ENCODE peak calls at places on chromosome 1, in six cellular contexts. One of them, this sample, is unnamed.

GRCh38 chr1:94095744-94096469 is 25.0 kb downstream of the ABCA4 start:
- DNase-seq in endothelial cell: no peak
- DNase-seq in choroid plexus epithelial cell: peak; percentile 73
- DNase-seq in stomach: no peak
- DNase-seq in WTC11: no peak
- DNase-seq in OCI-LY7: no peak
- DNase-seq in this sample: no peak

GRCh38 chr1:183622884-183623785 is 12.4 kb downstream of the ARPC5 start:
- DNase-seq in OCI-LY7: peak; percentile 82
- DNase-seq in WTC11: peak; percentile 58
- DNase-seq in endothelial cell: peak; percentile 49
- DNase-seq in choroid plexus epithelial cell: peak; percentile 84
- DNase-seq in stomach: peak; percentile 50
- DNase-seq in this sample: peak; percentile 86

GRCh38 chr1:190452272-190452848 is 25.3 kb downstream of the BRINP3 start:
- DNase-seq in OCI-LY7: no peak
- DNase-seq in choroid plexus epithelial cell: no peak
- DNase-seq in stomach: no peak
- DNase-seq in endothelial cell: no peak
- DNase-seq in WTC11: no peak
- DNase-seq in this sample: no peak

GRCh38 chr1:66446261-66447001 is 87.5 kb upstream of the SGIP1 start:
- DNase-seq in WTC11: no peak
- DNase-seq in stomach: no peak
- DNase-seq in choroid plexus epithelial cell: peak; percentile 86
- DNase-seq in OCI-LY7: peak; percentile 85
- DNase-seq in endothelial cell: peak; percentile 46
- DNase-seq in this sample: peak; percentile 68

GRCh38 chr1:109912214-109912861 is 1.7 kb downstream of the CSF1 start:
- DNase-seq in endothelial cell: no peak
- DNase-seq in stomach: no peak
- DNase-seq in OCI-LY7: no peak
- DNase-seq in WTC11: no peak
- DNase-seq in choroid plexus epithelial cell: peak; percentile 28
- DNase-seq in this sample: no peak

GRCh38 chr1:43306688-43307457 is 6.1 kb downstream of the TIE1 start:
- DNase-seq in endothelial cell: no peak
- DNase-seq in stomach: no peak
- DNase-seq in OCI-LY7: no peak
- DNase-seq in WTC11: no peak
- DNase-seq in choroid plexus epithelial cell: no peak
- DNase-seq in this sample: no peak

GRCh38 chr1:65002508-65003315 is 36.4 kb upstream of the JAK1 start:
- DNase-seq in WTC11: peak; percentile 75
- DNase-seq in choroid plexus epithelial cell: peak; percentile 89
- DNase-seq in OCI-LY7: no peak
- DNase-seq in endothelial cell: peak; percentile 63
- DNase-seq in stomach: peak; percentile 77
- DNase-seq in this sample: peak; percentile 86

GRCh38 chr1:192807968-192808587 is 761 bp upstream of the RGS2 start:
- DNase-seq in endothelial cell: no peak
- DNase-seq in WTC11: no peak
- DNase-seq in stomach: no peak
- DNase-seq in choroid plexus epithelial cell: peak; percentile 81
- DNase-seq in OCI-LY7: no peak
- DNase-seq in this sample: peak; percentile 72

GRCh38 chr1:228830954-228831481 is 95.7 kb downstream of the RHOU start:
- DNase-seq in choroid plexus epithelial cell: peak; percentile 78
- DNase-seq in WTC11: no peak
- DNase-seq in stomach: no peak
- DNase-seq in endothelial cell: no peak
- DNase-seq in OCI-LY7: no peak
- DNase-seq in this sample: peak; percentile 91

GRCh38 chr1:246530482-246530881 is 23.4 kb upstream of the SMYD3 start:
- DNase-seq in endothelial cell: no peak
- DNase-seq in OCI-LY7: no peak
- DNase-seq in stomach: no peak
- DNase-seq in choroid plexus epithelial cell: peak; percentile 8
- DNase-seq in WTC11: no peak
- DNase-seq in this sample: no peak

GRCh38 chr1:246533371-246533905 is 26.4 kb upstream of the SMYD3 start:
- DNase-seq in choroid plexus epithelial cell: no peak
- DNase-seq in OCI-LY7: no peak
- DNase-seq in endothelial cell: no peak
- DNase-seq in stomach: no peak
- DNase-seq in WTC11: no peak
- DNase-seq in this sample: no peak

GRCh38 chr1:246528933-246529731 is 22.1 kb upstream of the SMYD3 start:
- DNase-seq in choroid plexus epithelial cell: peak; percentile 6
- DNase-seq in WTC11: no peak
- DNase-seq in OCI-LY7: no peak
- DNase-seq in endothelial cell: no peak
- DNase-seq in stomach: no peak
- DNase-seq in this sample: peak; percentile 81

GRCh38 chr1:246534114-246534513 is 27.0 kb upstream of the SMYD3 start:
- DNase-seq in endothelial cell: no peak
- DNase-seq in OCI-LY7: no peak
- DNase-seq in choroid plexus epithelial cell: no peak
- DNase-seq in stomach: no peak
- DNase-seq in WTC11: no peak
- DNase-seq in this sample: no peak

GRCh38 chr1:246532519-246532918 is 25.4 kb upstream of the SMYD3 start:
- DNase-seq in choroid plexus epithelial cell: peak; percentile 6
- DNase-seq in endothelial cell: no peak
- DNase-seq in stomach: no peak
- DNase-seq in OCI-LY7: no peak
- DNase-seq in WTC11: no peak
- DNase-seq in this sample: no peak
- TF ChIP-seq CTCF in choroid plexus epithelial cell: peak; percentile 31
- TF ChIP-seq CTCF in endothelial cell: no peak
- TF ChIP-seq CTCF in stomach: no peak
- TF ChIP-seq CTCF in OCI-LY7: peak; percentile 31
- TF ChIP-seq CTCF in WTC11: no peak
- TF ChIP-seq CTCF in this sample: no peak

GRCh38 chr1:165616054-165616612 is 14.9 kb upstream of the MGST3 start:
- DNase-seq in WTC11: no peak
- DNase-seq in stomach: peak; percentile 37
- DNase-seq in endothelial cell: no peak
- DNase-seq in OCI-LY7: no peak
- DNase-seq in choroid plexus epithelial cell: no peak
- DNase-seq in this sample: no peak

GRCh38 chr1:165612062-165612461 is 19.0 kb upstream of the MGST3 start:
- DNase-seq in stomach: no peak
- DNase-seq in endothelial cell: no peak
- DNase-seq in OCI-LY7: peak; percentile 66
- DNase-seq in choroid plexus epithelial cell: no peak
- DNase-seq in WTC11: no peak
- DNase-seq in this sample: no peak

GRCh38 chr1:165605246-165605645 is 25.8 kb upstream of the MGST3 start:
- DNase-seq in OCI-LY7: no peak
- DNase-seq in endothelial cell: no peak
- DNase-seq in choroid plexus epithelial cell: no peak
- DNase-seq in stomach: no peak
- DNase-seq in WTC11: no peak
- DNase-seq in this sample: no peak

GRCh38 chr1:165610866-165611265 is 20.2 kb upstream of the MGST3 start:
- DNase-seq in WTC11: no peak
- DNase-seq in endothelial cell: no peak
- DNase-seq in stomach: no peak
- DNase-seq in OCI-LY7: peak; percentile 11
- DNase-seq in choroid plexus epithelial cell: no peak
- DNase-seq in this sample: no peak
- TF ChIP-seq CTCF in WTC11: no peak
- TF ChIP-seq CTCF in endothelial cell: no peak
- TF ChIP-seq CTCF in stomach: no peak
- TF ChIP-seq CTCF in OCI-LY7: no peak
- TF ChIP-seq CTCF in choroid plexus epithelial cell: no peak
- TF ChIP-seq CTCF in this sample: no peak

DNA sequence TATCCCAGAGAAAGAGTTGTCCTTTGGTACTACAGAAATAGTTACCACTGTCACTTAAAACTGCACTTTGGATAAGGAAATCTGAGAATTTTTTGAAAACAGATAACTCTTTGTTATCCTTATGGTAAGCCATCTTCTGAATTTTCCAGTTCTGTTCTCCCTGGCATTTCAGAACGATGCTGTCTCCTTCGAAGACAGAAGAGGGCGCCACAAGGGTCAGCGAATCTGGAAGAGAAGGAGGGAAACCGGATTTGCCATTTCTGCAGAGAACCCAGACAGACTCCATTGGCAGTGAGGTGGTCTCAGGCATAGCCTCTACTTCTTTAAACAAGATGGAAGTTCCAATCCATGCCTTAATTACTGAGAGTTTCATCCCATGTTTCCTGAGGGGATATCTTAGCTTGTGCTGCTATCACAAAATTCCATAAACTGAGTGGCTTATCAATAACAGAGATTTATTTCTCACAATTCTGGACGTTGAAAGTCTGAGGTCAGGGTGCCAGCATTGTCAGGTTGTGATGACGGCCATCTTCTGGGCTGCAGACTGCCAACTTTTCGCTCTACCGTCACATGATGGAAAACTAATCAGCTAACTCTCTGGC is 6.4 kb downstream of the FCRL2 start:
- DNase-seq in OCI-LY7: no peak
- DNase-seq in WTC11: peak; percentile 53
- DNase-seq in choroid plexus epithelial cell: no peak
- DNase-seq in endothelial cell: peak; percentile 14
- DNase-seq in stomach: no peak
- DNase-seq in this sample: peak; percentile 26
- TF ChIP-seq CTCF in OCI-LY7: peak; percentile 89
- TF ChIP-seq CTCF in WTC11: peak; percentile 62
- TF ChIP-seq CTCF in choroid plexus epithelial cell: peak; percentile 16
- TF ChIP-seq CTCF in endothelial cell: peak; percentile 30
- TF ChIP-seq CTCF in stomach: no peak
- TF ChIP-seq CTCF in this sample: no peak

DNA sequence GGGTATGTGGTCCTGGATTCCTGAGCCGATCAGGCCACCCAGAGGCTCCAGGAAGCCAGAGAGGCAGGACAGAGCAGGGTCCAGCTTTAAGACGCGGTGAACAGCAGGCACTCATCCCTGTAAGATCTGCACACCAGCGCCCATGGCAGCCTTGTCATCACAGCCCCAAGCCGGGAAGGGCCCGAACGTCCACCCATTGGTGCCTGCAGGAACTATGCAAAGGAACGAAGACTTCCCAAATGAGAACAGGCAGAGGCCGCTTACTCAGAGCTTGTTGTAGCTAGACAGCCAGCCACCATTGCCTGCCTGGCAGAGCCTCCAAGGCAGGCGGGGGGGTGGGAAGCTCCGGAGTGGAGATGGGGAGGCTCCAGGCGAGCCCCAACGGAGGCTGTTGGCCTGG is 12.1 kb upstream of the ARHGEF16 start:
- DNase-seq in choroid plexus epithelial cell: no peak
- DNase-seq in OCI-LY7: no peak
- DNase-seq in endothelial cell: no peak
- DNase-seq in stomach: no peak
- DNase-seq in WTC11: no peak
- DNase-seq in this sample: no peak
- TF ChIP-seq CTCF in choroid plexus epithelial cell: no peak
- TF ChIP-seq CTCF in OCI-LY7: no peak
- TF ChIP-seq CTCF in endothelial cell: no peak
- TF ChIP-seq CTCF in stomach: no peak
- TF ChIP-seq CTCF in WTC11: no peak
- TF ChIP-seq CTCF in this sample: no peak

DNA sequence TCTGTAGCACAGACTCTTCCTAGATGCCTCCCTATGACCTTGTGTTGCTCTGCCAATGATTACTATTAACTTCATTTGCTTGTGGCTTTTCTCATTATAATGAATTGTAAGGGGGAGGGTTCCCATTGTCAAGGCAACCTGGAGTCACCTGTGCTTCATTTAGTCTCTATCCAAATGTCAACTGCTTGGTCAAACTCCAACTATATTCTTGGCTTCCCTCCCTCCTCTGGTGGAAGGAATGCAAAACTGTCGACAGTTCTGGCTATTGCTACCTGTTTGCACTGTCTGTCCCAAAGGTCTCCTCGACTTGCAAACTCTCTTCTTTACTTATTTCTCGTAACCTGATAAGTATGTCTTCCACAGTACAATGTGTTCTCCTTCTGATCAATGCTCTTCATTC is 100.3 kb downstream of the CACNA1E start:
- DNase-seq in endothelial cell: no peak
- DNase-seq in WTC11: peak; percentile 46
- DNase-seq in OCI-LY7: no peak
- DNase-seq in stomach: peak; percentile 37
- DNase-seq in choroid plexus epithelial cell: no peak
- DNase-seq in this sample: peak; percentile 46
- TF ChIP-seq CTCF in endothelial cell: peak; percentile 39
- TF ChIP-seq CTCF in WTC11: peak; percentile 57
- TF ChIP-seq CTCF in OCI-LY7: no peak
- TF ChIP-seq CTCF in stomach: no peak
- TF ChIP-seq CTCF in choroid plexus epithelial cell: no peak
- TF ChIP-seq CTCF in this sample: peak; percentile 25

GRCh38 chr1:7576946-7577657 is 194.0 kb upstream of the VAMP3 start:
- DNase-seq in choroid plexus epithelial cell: peak; percentile 51
- DNase-seq in OCI-LY7: no peak
- DNase-seq in endothelial cell: no peak
- DNase-seq in stomach: no peak
- DNase-seq in WTC11: peak; percentile 40
- DNase-seq in this sample: no peak
- TF ChIP-seq CTCF in choroid plexus epithelial cell: peak; percentile 74
- TF ChIP-seq CTCF in OCI-LY7: no peak
- TF ChIP-seq CTCF in endothelial cell: no peak
- TF ChIP-seq CTCF in stomach: no peak
- TF ChIP-seq CTCF in WTC11: no peak
- TF ChIP-seq CTCF in this sample: no peak

DNA sequence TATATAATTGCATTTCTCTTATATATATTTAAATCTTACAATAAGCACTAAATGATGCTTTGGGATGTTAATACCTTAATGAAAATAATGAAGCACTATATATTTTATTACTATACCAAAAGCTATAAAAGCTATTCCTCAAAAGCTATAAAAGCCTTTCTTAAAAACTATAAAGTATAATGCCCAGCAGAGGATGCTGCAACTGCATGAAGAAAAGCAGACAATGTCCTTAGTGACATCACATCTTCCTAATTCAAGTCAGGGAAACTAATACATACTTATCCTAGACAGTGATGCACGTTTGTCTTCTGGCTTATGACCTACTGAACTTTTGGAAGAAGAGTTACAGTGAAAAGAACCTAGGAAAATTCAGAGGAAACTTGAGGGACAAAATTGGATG is 13.6 kb upstream of the C1orf185 start:
- DNase-seq in OCI-LY7: no peak
- DNase-seq in stomach: no peak
- DNase-seq in choroid plexus epithelial cell: peak; percentile 36
- DNase-seq in endothelial cell: no peak
- DNase-seq in WTC11: no peak
- DNase-seq in this sample: peak; percentile 14
- TF ChIP-seq CTCF in OCI-LY7: peak; percentile 42
- TF ChIP-seq CTCF in stomach: no peak
- TF ChIP-seq CTCF in choroid plexus epithelial cell: peak; percentile 36
- TF ChIP-seq CTCF in endothelial cell: no peak
- TF ChIP-seq CTCF in WTC11: no peak
- TF ChIP-seq CTCF in this sample: peak; percentile 30

This sample was measured in MCF 10A.